ENCODE peak calls at places on chromosome 12, in nine cellular contexts. V is NB4, X is GM10248, M is B cell, P is ovary, C is endothelial cell of umbilical vein, N is choroid plexus epithelial cell, Y is mammary epithelial cell, F is fibroblast of pulmonary artery. T is an unnamed sample.

GRCh38 chr12:112408621-112409020 is 784 bp downstream of the RPL6 start:
- DNase-seq in V (peak; percentile 46), X (no peak), M (no peak), P (no peak), C (no peak), N (peak; percentile 14), Y (peak; percentile 15), F (no peak), T (peak; percentile 48)

GRCh38 chr12:10189653-10190052 is 10.8 kb downstream of the TMEM52B start:
- DNase-seq in V (no peak), X (no peak), M (no peak), P (peak; percentile 23), C (no peak), N (peak; percentile 57), Y (no peak), F (peak; percentile 7), T (no peak)

GRCh38 chr12:45219621-45220020 is 3.7 kb downstream of the ANO6 start:
- DNase-seq in V (peak; percentile 49), X (no peak), M (no peak), P (no peak), C (no peak), N (no peak), Y (no peak), F (no peak), T (no peak)

GRCh38 chr12:96227365-96228106 is 33.4 kb downstream of the ELK3 start:
- DNase-seq in V (no peak), X (no peak), M (no peak), P (no peak), C (no peak), N (no peak), Y (no peak), F (no peak), T (no peak)

GRCh38 chr12:92570056-92570753 is 132.6 kb upstream of the PLEKHG7 start:
- DNase-seq in V (peak; percentile 82), X (peak; percentile 47), M (peak; percentile 64), P (peak; percentile 35), C (peak; percentile 87), N (peak; percentile 92), Y (peak; percentile 80), F (peak; percentile 91), T (peak; percentile 86)

GRCh38 chr12:3173008-3173553 is 95.9 kb downstream of the TSPAN9 start:
- DNase-seq in V (no peak), X (no peak), M (no peak), P (no peak), C (no peak), N (no peak), Y (no peak), F (no peak), T (no peak)

GRCh38 chr12:22299294-22299912 is 35.1 kb downstream of the ST8SIA1 start:
- DNase-seq in V (peak; percentile 39), X (no peak), M (no peak), P (no peak), C (no peak), N (no peak), Y (no peak), F (no peak), T (no peak)

GRCh38 chr12:110010853-110011835 is 11.9 kb downstream of the ANKRD13A start:
- DNase-seq in V (no peak), X (peak; percentile 46), M (peak; percentile 48), P (no peak), C (no peak), N (no peak), Y (no peak), F (no peak), T (peak; percentile 84)

GRCh38 chr12:96219700-96220206 is 25.6 kb downstream of the ELK3 start:
- DNase-seq in V (peak; percentile 49), X (no peak), M (no peak), P (no peak), C (peak; percentile 96), N (peak; percentile 94), Y (peak; percentile 100), F (peak; percentile 92), T (no peak)

GRCh38 chr12:82130763-82131162 is 227.4 kb downstream of the CCDC59 start:
- DNase-seq in V (no peak), X (no peak), M (no peak), P (no peak), C (no peak), N (no peak), Y (no peak), F (no peak), T (no peak)

GRCh38 chr12:85920324-85920947 is 46.3 kb downstream of the NTS start:
- DNase-seq in V (peak; percentile 42), X (peak; percentile 23), M (no peak), P (no peak), C (peak; percentile 53), N (peak; percentile 45), Y (peak; percentile 12), F (peak; percentile 46), T (peak; percentile 18)

GRCh38 chr12:1199700-1200099 is 208.7 kb downstream of the ERC1 start:
- DNase-seq in V (no peak), X (no peak), M (no peak), P (no peak), C (no peak), N (no peak), Y (no peak), F (no peak), T (no peak)

GRCh38 chr12:3614806-3615466 is 123.9 kb downstream of the PRMT8 start:
- DNase-seq in V (no peak), X (no peak), M (no peak), P (no peak), C (no peak), N (no peak), Y (no peak), F (no peak), T (no peak)

GRCh38 chr12:45182511-45182910 is 33.4 kb upstream of the ANO6 start:
- DNase-seq in V (no peak), X (no peak), M (no peak), P (no peak), C (no peak), N (no peak), Y (no peak), F (no peak), T (no peak)

GRCh38 chr12:117168976-117169375 is 21.3 kb downstream of the FBXO21 start:
- DNase-seq in V (no peak), X (no peak), M (no peak), P (no peak), C (no peak), N (no peak), Y (no peak), F (no peak), T (no peak)

GRCh38 chr12:119868992-119869391 is 8.1 kb downstream of the CIT start:
- DNase-seq in V (no peak), X (no peak), M (no peak), P (no peak), C (peak; percentile 12), N (peak; percentile 11), Y (peak; percentile 57), F (peak; percentile 9), T (no peak)

GRCh38 chr12:16112626-16113560 is 164.6 kb downstream of the SLC15A5 start:
- DNase-seq in V (peak; percentile 50), X (no peak), M (no peak), P (no peak), C (no peak), N (peak; percentile 11), Y (no peak), F (no peak), T (no peak)

GRCh38 chr12:19988457-19988856 is 379.9 kb upstream of the PDE3A start:
- DNase-seq in V (no peak), X (no peak), M (no peak), P (peak; percentile 17), C (peak; percentile 55), N (peak; percentile 59), Y (no peak), F (peak; percentile 26), T (no peak)

GRCh38 chr12:80684077-80684495 is 23.3 kb upstream of the MYF6 start:
- DNase-seq in V (no peak), X (no peak), M (no peak), P (no peak), C (no peak), N (no peak), Y (no peak), F (no peak), T (no peak)
- TF ChIP-seq CTCF in V (no peak), X (no peak), M (no peak), P (no peak), C (no peak), N (no peak), Y (no peak), F (no peak), T (no peak)

DNA sequence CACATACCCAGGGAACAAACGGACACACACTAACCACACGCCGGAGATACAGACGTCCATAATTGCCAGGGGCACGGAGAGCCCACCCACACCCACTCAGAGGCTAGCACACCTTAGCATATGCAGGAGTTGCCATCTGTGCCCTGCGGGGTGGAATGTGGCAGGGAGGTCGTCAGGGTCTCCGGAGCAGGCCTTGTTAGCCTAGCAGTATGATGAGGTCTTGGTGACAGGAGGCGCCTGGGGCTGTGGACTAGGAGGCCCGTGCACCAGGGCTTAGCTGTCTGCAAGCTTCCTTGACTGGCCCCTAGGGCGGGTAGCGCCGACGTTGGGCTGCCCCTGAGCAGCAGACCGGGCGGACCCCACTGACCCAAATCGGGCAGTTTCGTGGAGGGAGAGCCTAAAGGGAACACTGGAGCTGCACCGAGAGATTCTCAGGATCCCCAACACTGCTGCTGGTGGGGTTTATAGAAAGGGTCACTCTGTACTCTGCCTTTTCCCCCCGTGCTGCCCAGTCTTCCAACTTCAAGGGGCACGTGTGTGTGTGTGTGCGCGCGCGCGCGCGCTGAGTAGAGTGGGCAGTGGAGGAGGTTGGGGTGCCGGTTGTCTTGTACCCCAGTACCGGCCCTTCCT is 9.9 kb downstream of the STAC3 start:
- DNase-seq in V (peak; percentile 62), X (no peak), M (no peak), P (no peak), C (no peak), N (no peak), Y (no peak), F (no peak), T (no peak)
- TF ChIP-seq CTCF in V (no peak), X (no peak), M (no peak), P (no peak), C (no peak), N (peak; percentile 4), Y (no peak), F (no peak), T (peak; percentile 0)

GRCh38 chr12:127339065-127339464 is 927.9 kb upstream of the TMEM132C start:
- DNase-seq in V (no peak), X (no peak), M (no peak), P (no peak), C (no peak), N (no peak), Y (no peak), F (no peak), T (no peak)
- TF ChIP-seq CTCF in V (no peak), X (no peak), M (no peak), P (no peak), C (no peak), N (no peak), Y (no peak), F (no peak), T (no peak)

GRCh38 chr12:130014485-130014807 is 110.6 kb upstream of the TMEM132D start:
- DNase-seq in V (peak; percentile 39), X (no peak), M (no peak), P (no peak), C (no peak), N (no peak), Y (no peak), F (no peak), T (no peak)
- TF ChIP-seq CTCF in V (peak; percentile 32), X (no peak), M (no peak), P (no peak), C (no peak), N (no peak), Y (no peak), F (no peak), T (no peak)

T was measured in GM12865.